ENCODE peak calls at places on chromosomes 5 and 9, in eight cellular contexts. J is PC-3; L is cardiac fibroblast; Y is CD8-positive, alpha-beta T cell; U is heart left ventricle; F is IMR-90; V is PC-9; K is neural progenitor cell. A is an unnamed sample.

GRCh38 chr5:38621331-38621730 is 64.9 kb upstream of the LIFR start:
- DNase-seq in U (no peak), L (no peak), F (no peak), J (no peak), V (no peak), K (no peak), Y (no peak), A (no peak)

GRCh38 chr9:130284249-130284625 is 18.7 kb downstream of the HMCN2 start:
- DNase-seq in K (no peak), V (no peak), Y (no peak), J (no peak), U (no peak), L (no peak), F (no peak), A (no peak)

GRCh38 chr9:86708918-86709835 is 238.1 kb downstream of the GAS1 start:
- DNase-seq in U (no peak), F (no peak), K (no peak), V (no peak), J (no peak), L (no peak), Y (no peak), A (no peak)

GRCh38 chr5:33170414-33170813 is 270.4 kb upstream of the TARS1 start:
- DNase-seq in U (no peak), F (no peak), J (no peak), L (peak; percentile 24), Y (no peak), V (no peak), K (peak; percentile 9), A (no peak)

GRCh38 chr5:121273818-121274433 is 577.8 kb upstream of the FTMT start:
- DNase-seq in L (peak; percentile 95), F (peak; percentile 93), Y (no peak), J (peak; percentile 93), K (no peak), V (peak; percentile 87), U (no peak), A (peak; percentile 84)

GRCh38 chr9:70590264-70590646 is 175.8 kb upstream of the KLF9 start:
- DNase-seq in Y (no peak), U (no peak), L (peak; percentile 56), F (peak; percentile 70), K (no peak), V (no peak), J (no peak), A (no peak)

GRCh38 chr9:20634895-20635294 is 12.6 kb upstream of the MLLT3 start:
- DNase-seq in F (no peak), U (no peak), V (no peak), Y (no peak), J (no peak), L (no peak), K (no peak), A (no peak)

GRCh38 chr5:65418661-65419060 is 63.1 kb downstream of the ADAMTS6 start:
- DNase-seq in K (no peak), F (peak; percentile 21), J (no peak), L (peak; percentile 76), V (no peak), Y (no peak), U (no peak), A (no peak)

GRCh38 chr5:157670662-157671591 is at the start of gene C5orf52:
- DNase-seq in F (peak; percentile 14), L (peak; percentile 39), Y (no peak), J (peak; percentile 96), U (peak; percentile 70), K (no peak), V (no peak), A (no peak)

GRCh38 chr9:89542461-89543021 is 44.6 kb upstream of the SEMA4D start:
- DNase-seq in U (no peak), Y (peak; percentile 47), J (no peak), K (no peak), F (no peak), L (no peak), V (no peak), A (no peak)

GRCh38 chr5:156326718-156327259 is at the start of gene SGCD:
- DNase-seq in Y (no peak), V (no peak), L (peak; percentile 33), F (peak; percentile 90), J (no peak), K (peak; percentile 8), U (peak; percentile 85), A (peak; percentile 34)

GRCh38 chr9:15293727-15294405 is 13.2 kb downstream of the TTC39B start:
- DNase-seq in L (peak; percentile 34), F (no peak), Y (no peak), V (no peak), J (no peak), U (no peak), K (no peak), A (no peak)

GRCh38 chr5:77011498-77011897 is 18.7 kb upstream of the AGGF1 start:
- DNase-seq in V (no peak), L (no peak), K (no peak), Y (no peak), J (no peak), F (no peak), U (no peak), A (no peak)

GRCh38 chr5:77017668-77018067 is 12.5 kb upstream of the AGGF1 start:
- DNase-seq in J (no peak), F (no peak), V (no peak), U (no peak), K (no peak), L (no peak), Y (no peak), A (no peak)

GRCh38 chr5:77016962-77017361 is 13.2 kb upstream of the AGGF1 start:
- DNase-seq in K (no peak), L (no peak), V (no peak), Y (no peak), J (no peak), F (no peak), U (no peak), A (no peak)

GRCh38 chr5:77012601-77013000 is 17.6 kb upstream of the AGGF1 start:
- DNase-seq in V (peak; percentile 43), F (no peak), U (no peak), L (peak; percentile 32), Y (no peak), K (no peak), J (peak; percentile 59), A (no peak)

DNA sequence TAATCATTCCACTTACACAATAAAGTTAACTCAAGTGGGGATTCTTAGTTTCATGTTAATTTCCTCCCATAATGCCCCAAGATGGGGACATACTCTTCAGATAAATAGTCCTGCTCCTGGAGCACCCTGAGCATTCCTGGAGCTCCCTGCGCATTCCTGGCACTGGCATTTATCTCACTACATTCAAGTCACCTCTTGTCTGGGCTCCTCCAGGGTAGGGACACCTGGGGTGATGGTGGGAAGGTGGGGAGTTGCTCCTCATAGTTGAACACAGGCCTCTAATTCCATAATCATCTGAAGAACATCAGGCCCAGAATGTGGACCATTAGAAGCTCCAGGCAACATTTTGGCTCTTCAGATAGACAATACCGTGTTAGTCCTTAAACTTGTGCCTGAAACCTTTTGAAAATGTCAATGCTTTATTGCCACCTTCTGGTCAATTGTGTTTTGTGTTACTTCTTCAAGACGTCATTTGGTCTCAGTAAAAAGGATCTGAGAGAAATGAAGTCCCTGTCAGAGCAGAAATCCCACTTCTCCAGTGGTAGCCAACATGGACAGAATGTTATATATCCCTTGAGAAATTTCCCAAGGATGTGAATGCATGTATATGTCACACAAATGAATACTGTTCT is 14.2 kb upstream of the AGGF1 start:
- DNase-seq in U (no peak), Y (no peak), V (peak; percentile 35), K (peak; percentile 45), L (peak; percentile 91), J (peak; percentile 62), F (peak; percentile 69), A (peak; percentile 31)
- TF ChIP-seq CTCF in U (peak; percentile 21), Y (peak; percentile 18), V (peak; percentile 61), K (peak; percentile 56), L (peak; percentile 30), J (peak; percentile 64), F (peak; percentile 43), A (peak; percentile 30)

GRCh38 chr9:97851450-97851883 is 1.6 kb upstream of the FOXE1 start:
- DNase-seq in K (peak; percentile 52), U (no peak), J (no peak), F (no peak), V (no peak), L (no peak), Y (no peak), A (no peak)

GRCh38 chr9:97852399-97853055 is 499 bp upstream of the FOXE1 start:
- DNase-seq in V (peak; percentile 64), L (no peak), K (peak; percentile 43), Y (no peak), U (no peak), F (no peak), J (no peak), A (no peak)

GRCh38 chr9:97853056-97853843 is at the start of gene FOXE1:
- DNase-seq in K (peak; percentile 60), Y (no peak), L (no peak), F (no peak), J (no peak), U (no peak), V (no peak), A (no peak)

GRCh38 chr9:97850746-97851449 is 2.1 kb upstream of the FOXE1 start:
- DNase-seq in F (no peak), J (no peak), L (no peak), U (no peak), K (no peak), V (no peak), Y (no peak), A (no peak)

GRCh38 chr9:97852001-97852398 is 1.0 kb upstream of the FOXE1 start:
- DNase-seq in F (no peak), V (peak; percentile 59), J (no peak), Y (no peak), L (no peak), U (no peak), K (peak; percentile 72), A (no peak)
- TF ChIP-seq CTCF in F (no peak), V (no peak), J (no peak), Y (no peak), L (no peak), U (no peak), K (no peak), A (no peak)

GRCh38 chr5:103487253-103487652 is 75.3 kb downstream of the NUDT12 start:
- DNase-seq in V (no peak), K (no peak), J (no peak), Y (no peak), L (no peak), U (no peak), F (peak; percentile 12), A (no peak)
- TF ChIP-seq CTCF in V (no peak), K (no peak), J (no peak), Y (no peak), L (no peak), U (no peak), F (no peak), A (no peak)

DNA sequence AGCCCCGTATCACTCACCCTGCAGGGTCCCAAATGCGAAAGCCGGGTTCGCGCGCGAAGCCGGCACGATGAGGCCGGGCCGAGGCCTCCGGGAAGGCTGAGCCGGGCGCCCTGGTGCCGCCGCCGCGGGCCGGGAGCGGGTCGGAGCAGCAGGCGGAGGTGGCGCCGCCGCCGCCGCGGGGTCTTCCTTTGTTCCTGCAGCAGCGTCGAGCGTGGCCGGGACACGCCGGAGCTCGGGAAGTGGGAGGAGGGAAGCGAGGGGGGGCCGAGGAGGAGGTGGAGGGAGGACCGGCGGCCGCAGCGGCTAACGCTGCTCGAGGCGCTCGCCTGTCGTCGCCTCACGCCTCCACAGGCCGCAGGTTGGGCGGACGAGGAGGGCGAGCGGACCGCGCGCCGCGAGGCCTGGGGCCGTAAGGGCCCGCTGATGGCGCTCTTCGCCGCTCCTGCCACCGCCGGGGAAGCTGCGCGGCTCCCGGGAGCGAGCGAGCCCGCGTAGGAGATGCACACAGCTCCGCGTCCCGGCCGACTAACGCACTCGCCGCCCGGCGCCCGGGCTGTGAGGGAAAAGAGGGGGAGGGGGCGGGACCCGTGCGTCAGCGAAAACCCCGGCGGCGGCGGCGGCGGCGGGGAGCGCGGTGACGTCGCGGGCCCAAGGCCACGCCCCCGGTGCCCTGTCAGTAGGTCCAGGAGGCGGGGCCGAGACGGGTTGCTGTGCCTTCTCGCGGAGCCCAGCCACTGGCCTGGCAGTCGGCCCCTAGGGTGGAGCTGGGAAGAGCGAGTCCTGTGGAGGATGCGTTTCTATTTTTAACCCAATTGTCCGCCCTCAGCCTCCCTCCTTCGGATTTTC is at the start of gene ZFAND5:
- DNase-seq in J (peak; percentile 93), L (peak; percentile 99), V (peak; percentile 91), Y (peak; percentile 95), K (peak; percentile 99), F (peak; percentile 98), U (peak; percentile 99), A (peak; percentile 88)
- TF ChIP-seq CTCF in J (no peak), L (no peak), V (no peak), Y (no peak), K (no peak), F (peak; percentile 26), U (no peak), A (no peak)